ENCODE peak calls at places on chromosomes 5 and 9, in four cellular contexts. R, O, C and T are unnamed samples. For H3K4me1, the result is how much of the 10 kb centered on the place peaks cover.

GRCh38 chr5:73122875-73123810 is 2.8 kb downstream of the TMEM171 start:
- DNase-seq in O (no peak), R (no peak), C (no peak), T (peak)

GRCh38 chr9:122131401-122131921 is 28.1 kb downstream of the NDUFA8 start:
- DNase-seq in O (no peak), R (no peak), C (no peak), T (no peak)

GRCh38 chr9:105319514-105319863 is 75.0 kb downstream of the SLC44A1 start:
- DNase-seq in O (no peak), C (no peak), R (no peak), T (no peak)

GRCh38 chr5:1008451-1009358 is at the start of gene NKD2:
- DNase-seq in C (peak), R (peak), O (peak), T (no peak)

GRCh38 chr5:76351577-76351976 is 51.5 kb upstream of the IQGAP2 start:
- DNase-seq in C (no peak), O (no peak), R (no peak), T (no peak)

GRCh38 chr9:120080781-120081180 is 499.2 kb downstream of the CDK5RAP2 start:
- DNase-seq in C (no peak), O (no peak), R (no peak), T (no peak)

GRCh38 chr5:107893642-107894041 is 222.9 kb upstream of the EFNA5 start:
- DNase-seq in R (no peak), O (no peak), C (no peak), T (no peak)

GRCh38 chr5:43631182-43631910 is 28.4 kb downstream of the NNT start:
- DNase-seq in R (peak), C (peak), O (no peak), T (no peak)

GRCh38 chr5:30099634-30100033 is 1093.9 kb upstream of the CDH6 start:
- DNase-seq in R (no peak), O (no peak), C (no peak), T (no peak)

GRCh38 chr5:30100929-30101328 is 1092.6 kb upstream of the CDH6 start:
- DNase-seq in O (no peak), C (no peak), R (no peak), T (no peak)

GRCh38 chr5:30100148-30100547 is 1093.3 kb upstream of the CDH6 start:
- DNase-seq in R (no peak), O (no peak), C (no peak), T (peak)

GRCh38 chr5:30103056-30104020 is 1090.1 kb upstream of the CDH6 start:
- DNase-seq in O (no peak), R (no peak), C (no peak), T (no peak)

GRCh38 chr5:30102185-30102584 is 1091.3 kb upstream of the CDH6 start:
- DNase-seq in C (no peak), R (no peak), O (no peak), T (no peak)
- H3K4me1 ChIP-seq in C (under half), R (under half), O (under half), T (under half)

DNA sequence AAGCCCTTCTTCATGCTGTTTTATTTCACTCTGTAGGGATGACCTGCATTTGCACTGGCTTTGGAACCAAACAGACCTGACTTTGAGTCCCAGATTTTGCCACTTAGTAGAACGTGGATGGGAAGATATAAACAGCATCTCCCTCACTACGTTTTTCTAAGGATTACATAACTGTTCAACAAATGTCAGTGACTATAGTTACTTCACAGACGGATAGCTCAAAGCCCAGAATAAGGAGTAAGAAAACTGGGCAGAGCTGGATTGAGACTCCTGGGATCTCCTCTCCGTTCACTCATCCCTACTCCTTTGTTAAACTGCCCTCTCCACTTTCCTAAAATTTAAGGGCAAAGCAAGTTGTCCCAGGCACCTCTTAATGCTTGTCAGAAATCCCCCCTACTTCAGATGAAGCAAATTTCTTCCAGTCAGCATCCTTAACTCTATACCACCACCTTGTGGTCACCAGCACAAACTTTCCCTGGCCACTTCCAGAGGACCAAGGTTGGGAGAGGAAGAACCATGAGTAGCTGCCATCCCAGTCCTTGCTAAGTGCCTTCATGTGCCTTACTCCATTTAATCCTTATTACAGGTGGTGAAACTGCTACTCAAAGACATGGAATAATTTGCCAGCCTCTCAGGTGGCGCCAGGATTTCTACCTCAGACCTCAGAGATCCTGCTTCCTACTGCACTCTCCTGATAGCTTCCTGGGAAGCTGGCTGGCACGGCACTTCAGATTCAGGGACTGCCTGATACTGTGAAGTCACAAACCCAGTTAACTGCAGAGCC is 38.4 kb downstream of the EGR1 start:
- DNase-seq in R (no peak), C (no peak), O (no peak), T (peak)
- H3K4me1 ChIP-seq in R (under half), C (under half), O (under half), T (under half)

GRCh38 chr5:80967500-80968181 is 7.5 kb downstream of the RASGRF2 start:
- DNase-seq in R (no peak), C (peak), O (no peak), T (peak)
- H3K4me1 ChIP-seq in R (under half), C (under half), O (under half), T (half or more)

GRCh38 chr5:181243521-181244307 is at the start of gene RACK1:
- DNase-seq in R (peak), O (peak), C (peak), T (peak)
- H3K4me1 ChIP-seq in R (under half), O (under half), C (under half), T (under half)

GRCh38 chr9:109971226-109971625 is 191.2 kb downstream of the PALM2AKAP2 start:
- DNase-seq in O (no peak), C (no peak), R (no peak), T (no peak)
- H3K4me1 ChIP-seq in O (half or more), C (under half), R (under half), T (under half)

DNA sequence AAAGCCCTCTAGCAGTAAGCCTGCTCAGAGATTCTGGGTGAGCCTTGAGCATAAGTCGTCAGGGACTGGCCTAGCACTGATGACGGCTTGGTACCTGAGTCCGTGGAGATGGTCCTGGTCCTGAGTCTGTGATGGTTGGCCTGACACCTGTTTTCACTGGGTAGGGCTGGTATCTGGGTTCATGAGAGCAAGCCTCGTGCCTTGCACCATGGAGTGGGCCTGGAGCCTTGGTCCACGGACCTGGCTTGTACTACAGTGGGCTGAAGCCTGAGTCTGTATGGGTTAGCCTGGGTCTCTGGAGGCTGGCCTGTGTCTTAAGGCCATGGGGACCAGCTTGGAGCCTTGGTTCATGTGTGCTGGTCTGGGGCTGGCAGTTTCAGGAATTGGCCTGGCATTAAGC is 310.3 kb upstream of the ISL1 start:
- DNase-seq in R (no peak), O (no peak), C (no peak), T (no peak)
- H3K4me1 ChIP-seq in R (under half), O (under half), C (under half), T (under half)

GRCh38 chr5:14261237-14261636 is 118.1 kb downstream of the TRIO start:
- DNase-seq in O (no peak), R (no peak), C (no peak), T (no peak)
- H3K4me1 ChIP-seq in O (under half), R (under half), C (under half), T (under half)

DNA sequence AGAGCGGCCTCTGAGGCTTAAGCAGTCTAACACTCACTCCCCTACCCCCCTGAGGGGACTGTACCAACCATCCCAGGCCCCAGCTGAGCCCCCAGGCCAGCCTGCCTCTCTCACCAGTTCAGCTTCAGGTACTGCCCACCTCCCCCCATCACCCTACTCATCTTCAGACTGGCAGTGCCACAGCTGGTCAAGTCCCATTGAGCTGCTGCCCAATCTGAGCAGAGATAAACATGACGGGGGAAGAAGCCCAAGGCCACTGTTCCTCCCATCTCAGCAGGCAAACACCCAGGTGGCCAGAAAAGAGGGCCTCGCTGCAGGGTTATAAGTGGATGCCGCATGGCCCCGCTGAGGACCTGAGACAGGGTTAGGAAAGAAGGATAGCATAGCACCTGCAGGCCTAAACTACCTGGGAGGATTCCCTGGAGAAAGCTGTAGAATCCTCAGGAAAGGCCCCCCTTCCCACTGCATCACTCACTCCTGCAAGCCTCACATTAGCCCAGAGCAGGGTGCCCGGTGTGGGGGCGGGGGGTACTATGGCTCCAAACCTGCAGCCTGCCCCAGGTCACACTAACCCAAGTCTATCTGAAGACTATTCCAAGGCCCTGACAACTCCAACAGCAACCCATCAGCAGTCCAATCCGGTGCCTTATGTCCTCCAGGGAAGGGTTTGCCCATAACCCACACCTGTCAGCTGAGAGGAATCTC is 3.6 kb downstream of the B4GALT1 start:
- DNase-seq in R (no peak), C (no peak), O (peak), T (no peak)
- H3K4me1 ChIP-seq in R (half or more), C (under half), O (half or more), T (half or more)

GRCh38 chr5:139392324-139392677 is 2.6 kb upstream of the MZB1 start:
- DNase-seq in R (no peak), C (no peak), O (no peak), T (no peak)

GRCh38 chr5:139393497-139394122 is 1.3 kb downstream of the PROB1 start:
- DNase-seq in O (no peak), C (no peak), R (peak), T (no peak)

GRCh38 chr5:139394123-139394653 is 716 bp downstream of the PROB1 start:
- DNase-seq in R (no peak), C (peak), O (peak), T (no peak)

GRCh38 chr5:139391570-139392323 is 2.0 kb upstream of the MZB1 start:
- DNase-seq in C (no peak), R (peak), O (no peak), T (no peak)

GRCh38 chr5:139392678-139393496 is 2.0 kb downstream of the PROB1 start:
- DNase-seq in R (peak), O (peak), C (no peak), T (peak)
- H3K4me1 ChIP-seq in R (under half), O (under half), C (under half), T (under half)